ENCODE peak calls at places on chromosomes 6 and 20, in seven cellular contexts. I is right atrium auricular region; H is heart left ventricle; L is CD4-positive, alpha-beta memory T cell; M is endodermal cell; A is lung; Z is right lobe of liver. B is an unnamed sample. For H3K4me1, the result is how much of the 10 kb centered on the place peaks cover.

GRCh38 chr20:45576995-45577394 is 2.1 kb downstream of the WFDC8 start:
- DNase-seq in A (peak), Z (no peak), M (no peak), I (no peak), H (no peak), L (no peak), B (no peak)

GRCh38 chr20:25353754-25354705 is 36.6 kb downstream of the ABHD12 start:
- DNase-seq in I (no peak), M (no peak), Z (no peak), H (no peak), A (no peak), L (no peak), B (no peak)

GRCh38 chr6:16481680-16482079 is 243.3 kb downstream of the GMPR start:
- DNase-seq in H (no peak), I (no peak), A (no peak), M (no peak), L (peak), Z (no peak), B (no peak)

GRCh38 chr20:23147964-23148720 is 62.0 kb upstream of the CD93 start:
- DNase-seq in I (peak), H (peak), A (peak), M (peak), Z (no peak), L (no peak), B (no peak)

GRCh38 chr6:6781172-6781876 is 192.8 kb downstream of the LY86 start:
- DNase-seq in Z (no peak), A (no peak), I (no peak), H (peak), L (no peak), M (no peak), B (no peak)

GRCh38 chr6:69948479-69949114 is 82.2 kb downstream of the COL19A1 start:
- DNase-seq in I (no peak), H (no peak), Z (no peak), M (no peak), L (no peak), A (no peak), B (no peak)

GRCh38 chr6:2503816-2504494 is 246.8 kb downstream of the MYLK4 start:
- DNase-seq in L (no peak), I (no peak), A (no peak), H (no peak), Z (no peak), M (no peak), B (no peak)

GRCh38 chr20:57437672-57438330 is 46.6 kb downstream of the RBM38 start:
- DNase-seq in H (no peak), L (no peak), M (no peak), A (no peak), Z (no peak), I (no peak), B (no peak)

GRCh38 chr6:53282741-53283140 is 66.0 kb downstream of the ELOVL5 start:
- DNase-seq in A (no peak), Z (no peak), I (no peak), M (no peak), H (no peak), L (no peak), B (no peak)

GRCh38 chr6:151963001-151963400 is 155.5 kb downstream of the ESR1 start:
- DNase-seq in Z (no peak), A (no peak), H (no peak), I (no peak), L (no peak), M (no peak), B (no peak)

GRCh38 chr20:46963758-46964181 is 69.1 kb downstream of the EYA2 start:
- DNase-seq in H (no peak), M (no peak), A (no peak), I (no peak), Z (no peak), L (no peak), B (no peak)

DNA sequence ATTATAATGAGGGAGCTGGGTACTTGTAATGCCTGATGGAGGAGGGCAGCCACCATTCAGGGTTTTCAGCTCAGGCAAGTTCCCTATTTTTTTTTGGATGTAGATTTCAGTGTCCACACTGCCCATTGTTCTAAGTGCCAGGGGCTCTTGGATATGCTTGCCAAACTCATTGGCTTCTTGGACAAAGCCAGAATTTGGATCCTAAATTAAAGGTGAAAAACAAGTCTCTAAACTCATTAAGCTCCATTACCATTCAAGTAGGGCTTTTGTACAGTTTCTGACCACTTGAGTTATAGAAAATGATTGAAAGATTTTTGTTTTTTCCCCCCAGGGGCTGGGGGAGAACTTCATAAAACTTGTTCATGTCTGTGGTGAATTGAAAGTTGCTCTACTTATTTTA is 45.8 kb downstream of the TIAM2 start:
- DNase-seq in L (no peak), I (no peak), M (no peak), A (no peak), H (no peak), Z (no peak), B (no peak)
- H3K4me1 ChIP-seq in L (under half), I (under half), M (under half), A (under half), H (under half), Z (under half), B (under half)

DNA sequence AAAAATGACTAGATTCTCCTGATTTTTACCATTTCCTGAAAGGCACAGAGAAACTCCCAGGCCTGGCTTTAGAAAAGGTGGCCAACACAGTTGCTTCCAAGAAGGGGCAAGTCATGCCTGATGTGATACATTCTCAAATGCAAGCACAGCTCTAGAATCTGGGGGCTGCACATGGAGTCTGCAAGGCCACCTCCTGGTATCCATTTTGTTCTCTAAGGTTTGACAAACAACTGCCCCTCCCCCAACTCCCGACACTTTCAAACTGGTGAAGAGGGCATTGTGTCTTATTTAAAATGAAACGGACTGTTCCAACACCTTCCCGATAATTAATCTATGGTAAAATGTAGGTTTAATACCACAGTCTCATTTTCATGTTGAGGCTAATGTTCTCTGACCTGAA is 220.2 kb upstream of the CEP162 start:
- DNase-seq in H (no peak), I (no peak), Z (no peak), M (peak), L (no peak), A (no peak), B (no peak)
- H3K4me1 ChIP-seq in H (under half), I (under half), Z (under half), M (under half), L (under half), A (under half), B (under half)

GRCh38 chr6:42404494-42404893 is 47.2 kb downstream of the TRERF1 start:
- DNase-seq in I (no peak), A (no peak), H (peak), Z (no peak), M (peak), L (no peak), B (peak)

GRCh38 chr6:42402184-42402583 is 49.5 kb downstream of the TRERF1 start:
- DNase-seq in I (no peak), M (no peak), A (no peak), H (no peak), L (no peak), Z (no peak), B (no peak)

GRCh38 chr6:42403415-42403814 is 48.3 kb downstream of the TRERF1 start:
- DNase-seq in M (no peak), A (no peak), Z (no peak), L (no peak), H (no peak), I (no peak), B (no peak)

GRCh38 chr6:42405025-42405424 is 46.7 kb downstream of the TRERF1 start:
- DNase-seq in Z (no peak), M (no peak), I (no peak), L (no peak), A (no peak), H (peak), B (peak)

GRCh38 chr6:42403831-42404230 is 47.9 kb downstream of the TRERF1 start:
- DNase-seq in I (no peak), M (no peak), H (no peak), A (no peak), L (no peak), Z (no peak), B (no peak)
- H3K4me1 ChIP-seq in I (under half), M (under half), H (under half), A (under half), L (half or more), Z (under half), B (under half)

GRCh38 chr20:371755-372542 is 8.6 kb upstream of the TRIB3 start:
- DNase-seq in I (peak), H (peak), Z (peak), L (no peak), M (no peak), A (peak), B (no peak)
- H3K4me1 ChIP-seq in I (under half), H (under half), Z (under half), L (under half), M (under half), A (under half), B (under half)

GRCh38 chr6:18388942-18389341 is 1.8 kb downstream of the RNF144B start:
- DNase-seq in A (no peak), I (no peak), L (no peak), H (no peak), Z (no peak), M (no peak), B (no peak)
- H3K4me1 ChIP-seq in A (under half), I (under half), L (under half), H (under half), Z (under half), M (under half), B (under half)

GRCh38 chr6:138494312-138494711 is 5.0 kb downstream of the NHSL1 start:
- DNase-seq in H (no peak), I (no peak), L (no peak), A (no peak), Z (no peak), M (no peak), B (no peak)
- H3K4me1 ChIP-seq in H (under half), I (under half), L (under half), A (under half), Z (under half), M (under half), B (under half)

B was measured in NT2/D1.